ENCODE peak calls at places on chromosomes 11 and 22, in eight cellular contexts. P is activated CD8-positive, alpha-beta memory T cell treated with anti-CD3 and anti-CD28 coated beads, Interleukin-2, amount 50 U/mL, for 48 hours; Y is stimulated activated CD4-positive, alpha-beta T cell treated with anti-CD3 and anti-CD28 coated beads, TNF-alpha, amount 100 ng/mL, for 24 hours; L is fibroblast of lung; C is GDM1; D is H7; S is astrocyte; V is HCT116. O is an unnamed sample.

GRCh38 chr11:125025968-125026367 is 37.1 kb upstream of the SLC37A2 start:
- DNase-seq in D (no peak), Y (no peak), P (no peak), L (no peak), S (no peak), C (no peak), V (no peak), O (no peak)

GRCh38 chr11:61827573-61828378 is at the start of gene FADS2:
- DNase-seq in V (no peak), C (peak; percentile 98), D (peak; percentile 96), S (peak; percentile 94), L (peak; percentile 97), Y (no peak), P (peak; percentile 88), O (peak; percentile 38)

GRCh38 chr11:105906517-105906916 is 115.5 kb downstream of the MSANTD4 start:
- DNase-seq in S (no peak), C (no peak), V (no peak), P (no peak), L (no peak), D (no peak), Y (no peak), O (no peak)

GRCh38 chr11:105609341-105609781 is 512 bp upstream of the GRIA4 start:
- DNase-seq in C (no peak), D (peak; percentile 43), V (peak; percentile 23), P (no peak), Y (no peak), S (no peak), L (peak; percentile 13), O (no peak)

GRCh38 chr11:7577883-7578242 is 64.1 kb downstream of the PPFIBP2 start:
- DNase-seq in D (no peak), P (no peak), S (no peak), V (no peak), L (peak; percentile 47), Y (no peak), C (peak; percentile 19), O (no peak)

GRCh38 chr11:111483431-111483830 is 28.8 kb downstream of the BTG4 start:
- DNase-seq in D (no peak), L (no peak), C (no peak), V (no peak), S (no peak), Y (no peak), P (no peak), O (no peak)

GRCh38 chr11:130609121-130610035 is 160.9 kb downstream of the ADAMTS15 start:
- DNase-seq in P (no peak), Y (no peak), S (no peak), D (peak; percentile 65), V (no peak), L (peak; percentile 90), C (no peak), O (no peak)

GRCh38 chr11:3823303-3823702 is 14.9 kb downstream of the PGAP2 start:
- DNase-seq in C (no peak), V (no peak), L (peak; percentile 73), S (peak; percentile 68), D (no peak), Y (no peak), P (no peak), O (no peak)

GRCh38 chr22:34760276-34761008 is 305.5 kb upstream of the ISX start:
- DNase-seq in L (no peak), S (no peak), C (no peak), V (no peak), D (no peak), Y (no peak), P (no peak), O (no peak)

GRCh38 chr11:124633355-124633754 is 10.7 kb downstream of the TBRG1 start:
- DNase-seq in S (no peak), Y (no peak), C (no peak), D (no peak), L (no peak), P (no peak), V (no peak), O (no peak)

GRCh38 chr11:69707156-69707555 is 3.3 kb upstream of the FGF19 start:
- DNase-seq in L (no peak), D (peak; percentile 75), S (no peak), Y (no peak), V (no peak), P (no peak), C (no peak), O (no peak)

GRCh38 chr11:120055646-120056045 is 82.3 kb downstream of the TRIM29 start:
- DNase-seq in D (no peak), Y (no peak), S (peak; percentile 77), V (no peak), C (no peak), P (no peak), L (no peak), O (no peak)

GRCh38 chr11:130865091-130865771 is 51.0 kb downstream of the SNX19 start:
- DNase-seq in C (no peak), S (no peak), Y (no peak), L (no peak), V (no peak), D (peak; percentile 28), P (no peak), O (no peak)

GRCh38 chr22:36660931-36661330 is 42.6 kb downstream of the CACNG2 start:
- DNase-seq in Y (no peak), C (no peak), V (no peak), L (no peak), S (no peak), P (no peak), D (no peak), O (no peak)

GRCh38 chr11:120558754-120559431 is 47.3 kb downstream of the GRIK4 start:
- DNase-seq in P (no peak), S (no peak), L (no peak), V (no peak), D (no peak), C (no peak), Y (no peak), O (no peak)

GRCh38 chr22:44782286-44782830 is 30.0 kb downstream of the ARHGAP8 start:
- DNase-seq in P (no peak), C (no peak), Y (no peak), D (no peak), V (no peak), L (peak; percentile 24), S (no peak), O (no peak)

GRCh38 chr11:102451041-102451692 is 1.4 kb downstream of the TMEM123 start:
- DNase-seq in C (no peak), S (no peak), V (no peak), P (no peak), D (no peak), Y (no peak), L (no peak), O (no peak)

GRCh38 chr11:113329725-113330124 is 15.3 kb downstream of the TTC12 start:
- DNase-seq in D (no peak), L (no peak), Y (no peak), S (no peak), V (no peak), P (no peak), C (no peak), O (no peak)

GRCh38 chr11:19073454-19074415 is 13.2 kb upstream of the MRGPRX2 start:
- DNase-seq in P (no peak), Y (no peak), C (no peak), V (no peak), S (no peak), D (no peak), L (no peak), O (no peak)

GRCh38 chr11:15968461-15969130 is 387.8 kb downstream of the SOX6 start:
- DNase-seq in P (no peak), D (no peak), Y (no peak), L (peak; percentile 19), V (no peak), S (no peak), C (no peak), O (no peak)

GRCh38 chr22:42326786-42327185 is 56.3 kb upstream of the TCF20 start:
- DNase-seq in P (no peak), S (peak; percentile 24), D (no peak), L (peak; percentile 16), V (no peak), Y (no peak), C (no peak), O (no peak)

GRCh38 chr11:128294001-128294684 is 293.2 kb downstream of the ETS1 start:
- DNase-seq in L (no peak), C (no peak), Y (no peak), S (no peak), V (no peak), D (no peak), P (peak; percentile 70), O (no peak)

GRCh38 chr11:121032546-121032945 is 8.6 kb downstream of the TBCEL start:
- DNase-seq in C (no peak), L (peak; percentile 20), D (no peak), Y (no peak), P (no peak), V (no peak), S (no peak), O (no peak)

GRCh38 chr11:65393513-65394079 is 7.2 kb downstream of the FRMD8 start:
- DNase-seq in D (peak; percentile 61), P (no peak), C (no peak), V (no peak), Y (no peak), L (no peak), S (no peak), O (no peak)

GRCh38 chr11:105265859-105266258 is 126.3 kb upstream of the CARD18 start:
- DNase-seq in C (no peak), S (peak; percentile 33), P (no peak), D (no peak), L (peak; percentile 71), Y (no peak), V (no peak), O (no peak)

GRCh38 chr22:50269573-50270301 is 443 bp downstream of the MAPK11 start:
- DNase-seq in C (peak; percentile 34), D (peak; percentile 89), P (peak; percentile 76), L (no peak), S (peak; percentile 42), V (no peak), Y (no peak), O (no peak)